ENCODE peak calls at places on chromosomes 16 and 17, in five cellular contexts. H is AG09309; V is activated CD8-positive, alpha-beta T cell treated with anti-CD3 and anti-CD28 coated beads for 36 hours; M is adrenal gland; F is HFF-Myc. Z is an unnamed sample.

GRCh38 chr17:27760069-27760885 is 40.1 kb downstream of the NOS2 start:
- DNase-seq in H (no peak), M (peak), V (peak), F (no peak), Z (peak)

GRCh38 chr17:58360664-58361063 is 8.7 kb upstream of the SUPT4H1 start:
- DNase-seq in H (no peak), V (no peak), M (no peak), F (no peak), Z (no peak)

GRCh38 chr16:71855937-71856662 is 10.3 kb downstream of the ATXN1L start:
- DNase-seq in H (no peak), V (peak), M (no peak), F (no peak), Z (no peak)

GRCh38 chr17:40718904-40719303 is 15.4 kb upstream of the KRT24 start:
- DNase-seq in M (no peak), F (no peak), V (no peak), H (no peak), Z (no peak)

GRCh38 chr17:31838641-31839225 is 20.3 kb downstream of the COPRS start:
- DNase-seq in H (no peak), F (no peak), M (no peak), V (no peak), Z (no peak)

GRCh38 chr17:66255112-66255511 is 25.9 kb upstream of the APOH start:
- DNase-seq in V (peak), H (no peak), M (peak), F (no peak), Z (peak)

GRCh38 chr17:68753985-68754769 is 153.0 kb upstream of the FAM20A start:
- DNase-seq in H (no peak), F (no peak), V (no peak), M (no peak), Z (no peak)

GRCh38 chr17:10743316-10744009 is 13.6 kb upstream of the TMEM220 start:
- DNase-seq in M (peak), V (no peak), F (no peak), H (peak), Z (peak)

GRCh38 chr16:66344533-66345145 is 21.9 kb upstream of the CDH5 start:
- DNase-seq in V (peak), F (no peak), H (no peak), M (no peak), Z (peak)

GRCh38 chr17:31754239-31754945 is 104.7 kb downstream of the COPRS start:
- DNase-seq in F (no peak), V (no peak), H (peak), M (no peak), Z (no peak)

GRCh38 chr16:85423631-85424030 is 189.5 kb upstream of the GSE1 start:
- DNase-seq in V (peak), F (no peak), M (no peak), H (no peak), Z (no peak)

GRCh38 chr17:65231662-65232335 is 94.6 kb downstream of the RGS9 start:
- DNase-seq in V (peak), M (peak), H (peak), F (peak), Z (peak)

GRCh38 chr17:21823643-21824042 is 131.3 kb downstream of the KCNJ18 start:
- DNase-seq in V (no peak), H (no peak), F (no peak), M (no peak), Z (no peak)

GRCh38 chr17:44907696-44908470 is 7.4 kb downstream of the GFAP start:
- DNase-seq in V (no peak), M (no peak), H (no peak), F (no peak), Z (no peak)

GRCh38 chr16:85463672-85464071 is 149.4 kb upstream of the GSE1 start:
- DNase-seq in M (no peak), V (no peak), F (no peak), H (no peak), Z (no peak)

GRCh38 chr17:5921919-5922318 is 148.3 kb upstream of the WSCD1 start:
- DNase-seq in H (no peak), M (no peak), F (no peak), V (no peak), Z (no peak)

GRCh38 chr17:19386276-19386863 is 620 bp downstream of the MFAP4 start:
- DNase-seq in V (no peak), H (peak), M (peak), F (no peak), Z (peak)

GRCh38 chr17:4516740-4517139 is 18.1 kb downstream of the SPNS2 start:
- DNase-seq in M (no peak), F (no peak), V (no peak), H (no peak), Z (no peak)

GRCh38 chr16:23615805-23616204 is 19.7 kb upstream of the NDUFAB1 start:
- DNase-seq in H (no peak), V (no peak), M (no peak), F (no peak), Z (no peak)

GRCh38 chr16:80704751-80705150 is 99.6 kb downstream of the CDYL2 start:
- DNase-seq in M (no peak), F (no peak), V (no peak), H (no peak), Z (no peak)

GRCh38 chr17:13346996-13347762 is 254.6 kb downstream of the HS3ST3A1 start:
- DNase-seq in V (peak), M (peak), H (peak), F (peak), Z (no peak)

GRCh38 chr17:80861892-80862291 is 129.7 kb upstream of the CHMP6 start:
- DNase-seq in F (no peak), V (peak), M (no peak), H (no peak), Z (no peak)

GRCh38 chr16:50202926-50203624 is 50.0 kb downstream of the TENT4B start:
- DNase-seq in M (peak), F (peak), H (peak), V (no peak), Z (peak)

GRCh38 chr16:25709182-25709581 is 17.4 kb downstream of the HS3ST4 start:
- DNase-seq in V (no peak), M (no peak), F (no peak), H (no peak), Z (no peak)

GRCh38 chr17:28955408-28955807 is 4.1 kb upstream of the PHF12 start:
- DNase-seq in V (no peak), F (no peak), M (no peak), H (no peak), Z (no peak)

GRCh38 chr17:77523562-77523961 is 382.8 kb downstream of the SEC14L1 start:
- DNase-seq in F (no peak), M (no peak), H (no peak), V (no peak), Z (no peak)

GRCh38 chr17:81082177-81083073 is 47.5 kb downstream of the BAIAP2 start:
- DNase-seq in H (no peak), M (no peak), F (no peak), V (no peak), Z (no peak)

GRCh38 chr16:57667069-57667525 is 1.0 kb upstream of the ADGRG3 start:
- DNase-seq in M (no peak), F (no peak), H (no peak), V (no peak), Z (no peak)

GRCh38 chr16:57668259-57668563 is at the start of gene ADGRG3:
- DNase-seq in F (no peak), M (no peak), V (no peak), H (no peak), Z (no peak)

GRCh38 chr16:57668630-57669475 is 747 bp downstream of the ADGRG3 start:
- DNase-seq in V (no peak), M (no peak), H (no peak), F (no peak), Z (no peak)

GRCh38 chr16:57666353-57667068 is 1.6 kb upstream of the ADGRG3 start:
- DNase-seq in V (no peak), M (no peak), F (no peak), H (no peak), Z (no peak)

GRCh38 chr16:57667526-57668258 is 414 bp upstream of the ADGRG3 start:
- DNase-seq in H (no peak), M (peak), V (no peak), F (no peak), Z (no peak)
- TF ChIP-seq CTCF in H (no peak), M (no peak), V (no peak), F (peak), Z (no peak)

DNA sequence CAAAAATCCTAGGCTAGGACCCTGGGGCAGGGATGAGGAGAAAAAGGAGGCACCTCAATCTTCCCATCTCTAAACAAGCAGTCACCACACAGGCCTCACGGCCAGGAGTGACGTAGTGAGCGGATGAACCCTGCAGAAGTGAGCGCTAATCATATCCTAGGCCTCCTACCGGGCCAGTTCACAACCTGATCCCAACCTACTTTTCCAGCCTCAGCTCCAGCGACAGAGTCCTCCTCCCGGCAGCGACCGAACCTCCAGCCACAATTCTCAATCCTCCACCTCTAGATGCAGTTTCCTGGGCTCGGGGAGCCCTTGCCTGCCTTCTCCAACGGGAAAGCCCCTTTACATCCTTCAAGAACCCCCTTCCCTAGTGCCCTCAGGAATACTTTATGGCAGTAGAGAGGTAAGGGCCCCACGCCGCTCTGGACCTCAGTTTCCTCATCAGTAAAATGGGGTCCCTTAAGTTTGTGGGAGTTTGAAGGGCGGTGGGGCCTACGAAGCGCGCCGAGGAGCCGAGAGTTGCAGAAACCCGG is 1.4 kb downstream of the ZNF668 start:
- DNase-seq in V (peak), M (no peak), H (no peak), F (no peak), Z (no peak)
- TF ChIP-seq CTCF in V (no peak), M (no peak), H (no peak), F (no peak), Z (no peak)

GRCh38 chr17:7330099-7331015 is 1.2 kb upstream of the NEURL4 start:
- DNase-seq in H (no peak), M (peak), V (peak), F (no peak), Z (no peak)

GRCh38 chr17:7328009-7328408 is 1.1 kb downstream of the NEURL4 start:
- DNase-seq in F (no peak), V (no peak), H (no peak), M (no peak), Z (no peak)

GRCh38 chr17:7329360-7330098 is 394 bp upstream of the NEURL4 start:
- DNase-seq in V (peak), M (peak), F (peak), H (peak), Z (peak)

GRCh38 chr17:7327501-7327900 is 1.6 kb downstream of the NEURL4 start:
- DNase-seq in F (no peak), H (no peak), M (no peak), V (no peak), Z (no peak)

DNA sequence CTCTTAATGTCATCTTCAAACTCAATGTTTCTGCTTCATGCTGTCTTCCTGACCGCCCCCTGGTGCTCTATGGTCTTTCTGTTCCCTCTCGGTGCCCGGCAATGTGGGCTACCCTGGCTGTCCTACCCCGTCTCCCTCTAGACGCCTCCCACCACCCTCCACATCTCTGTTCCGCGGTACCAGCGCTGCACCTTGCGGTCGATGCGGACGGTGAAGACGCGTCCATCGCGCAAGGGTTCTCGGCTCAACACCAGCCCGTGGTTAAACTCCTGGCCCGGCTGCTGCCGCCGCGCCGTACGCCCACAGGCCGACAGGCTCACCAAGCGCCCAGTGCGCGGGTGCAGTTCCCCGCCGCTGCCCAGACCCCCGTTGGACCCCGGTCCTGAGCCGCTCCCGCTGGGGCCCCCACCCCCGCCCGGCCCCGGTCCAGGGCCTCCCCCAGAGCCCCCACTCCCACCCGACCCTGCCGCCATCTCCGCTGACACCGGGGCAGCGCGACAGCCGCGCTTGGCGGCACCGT is at the start of gene NEURL4:
- DNase-seq in H (no peak), M (no peak), V (peak), F (no peak), Z (no peak)
- TF ChIP-seq CTCF in H (no peak), M (no peak), V (peak), F (peak), Z (no peak)

DNA sequence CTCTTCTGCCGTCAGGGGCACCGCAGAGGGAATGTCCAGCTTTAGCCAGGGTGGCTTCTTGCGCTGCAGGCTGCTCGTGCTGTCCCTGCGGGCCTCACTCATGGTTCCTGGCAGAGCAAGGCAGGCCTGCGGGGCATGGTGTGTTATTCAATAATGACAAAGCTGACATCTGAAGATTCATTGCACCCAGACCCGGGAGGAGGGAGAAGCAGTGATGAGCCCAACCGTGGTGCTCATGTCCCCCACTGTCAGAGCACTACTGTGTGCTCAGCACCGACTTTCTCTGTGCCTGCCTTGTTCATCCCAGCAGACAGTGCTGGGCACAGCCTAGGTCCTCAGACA is 7.5 kb downstream of the RHBDF1 start:
- DNase-seq in V (no peak), H (no peak), F (no peak), M (no peak), Z (no peak)
- TF ChIP-seq CTCF in V (no peak), H (no peak), F (no peak), M (no peak), Z (no peak)

GRCh38 chr16:22188267-22188594 is 17.8 kb upstream of the EEF2K start:
- DNase-seq in V (no peak), F (no peak), H (no peak), M (no peak), Z (no peak)

GRCh38 chr16:22188595-22189442 is 17.3 kb upstream of the EEF2K start:
- DNase-seq in V (peak), M (peak), F (peak), H (peak), Z (peak)

GRCh38 chr16:22183901-22184614 is 21.8 kb downstream of the SDR42E2 start:
- DNase-seq in H (no peak), M (no peak), V (peak), F (no peak), Z (no peak)

GRCh38 chr16:22184615-22184968 is 21.5 kb upstream of the EEF2K start:
- DNase-seq in F (no peak), M (no peak), V (no peak), H (no peak), Z (no peak)

DNA sequence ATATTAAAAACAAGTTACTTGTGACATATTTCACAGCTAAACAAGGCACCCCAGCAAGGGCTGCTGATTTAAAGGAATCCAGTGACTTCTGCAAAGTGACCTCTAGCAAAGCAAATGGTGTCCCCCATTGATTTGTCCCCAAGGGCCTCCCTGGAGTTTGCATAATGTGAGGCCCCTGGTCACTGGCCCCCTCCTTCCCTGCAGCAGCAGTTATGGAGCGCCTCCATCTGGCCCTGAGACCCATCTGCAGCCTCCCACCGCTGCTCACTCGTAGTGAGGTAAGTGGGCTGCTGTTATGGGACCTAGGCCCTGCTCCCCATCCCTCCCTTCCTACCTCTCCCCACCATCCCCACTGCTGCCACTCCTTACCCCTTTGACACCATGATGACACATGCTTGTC is 19.6 kb upstream of the EEF2K start:
- DNase-seq in M (no peak), V (peak), F (no peak), H (no peak), Z (no peak)
- TF ChIP-seq CTCF in M (no peak), V (peak), F (peak), H (peak), Z (no peak)

GRCh38 chr16:11946433-11946832 is 4.6 kb upstream of the NPIPB2 start:
- DNase-seq in F (no peak), V (no peak), M (no peak), H (peak), Z (no peak)

GRCh38 chr16:11948819-11949218 is 7.0 kb upstream of the NPIPB2 start:
- DNase-seq in F (no peak), H (no peak), V (no peak), M (no peak), Z (no peak)

DNA sequence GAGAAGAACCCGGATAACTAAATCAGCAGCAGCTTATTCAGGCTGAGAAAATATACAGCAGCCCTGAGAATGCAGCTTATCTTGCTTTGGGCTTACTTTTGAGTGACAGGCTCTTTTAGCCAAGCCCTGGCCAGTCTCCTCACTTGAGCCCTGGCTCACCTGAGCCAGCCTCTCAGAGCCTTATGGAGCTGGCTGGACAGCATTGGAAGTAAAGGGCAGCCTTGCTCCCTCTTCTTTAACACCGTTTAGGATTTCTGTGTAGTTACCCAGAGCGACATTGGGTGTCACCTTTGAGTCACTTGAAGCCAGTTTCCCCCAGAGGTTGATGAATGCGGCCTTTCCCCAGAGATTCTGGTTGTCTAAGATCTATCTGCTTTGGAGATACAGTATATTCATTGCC is 7.7 kb upstream of the NPIPB2 start:
- DNase-seq in V (peak), H (peak), F (no peak), M (peak), Z (no peak)
- TF ChIP-seq CTCF in V (peak), H (peak), F (peak), M (peak), Z (peak)

GRCh38 chr17:73340093-73340596 is 28.3 kb upstream of the CDC42EP4 start:
- DNase-seq in F (peak), M (peak), H (peak), V (peak), Z (peak)
- TF ChIP-seq CTCF in F (peak), M (peak), H (peak), V (no peak), Z (peak)

DNA sequence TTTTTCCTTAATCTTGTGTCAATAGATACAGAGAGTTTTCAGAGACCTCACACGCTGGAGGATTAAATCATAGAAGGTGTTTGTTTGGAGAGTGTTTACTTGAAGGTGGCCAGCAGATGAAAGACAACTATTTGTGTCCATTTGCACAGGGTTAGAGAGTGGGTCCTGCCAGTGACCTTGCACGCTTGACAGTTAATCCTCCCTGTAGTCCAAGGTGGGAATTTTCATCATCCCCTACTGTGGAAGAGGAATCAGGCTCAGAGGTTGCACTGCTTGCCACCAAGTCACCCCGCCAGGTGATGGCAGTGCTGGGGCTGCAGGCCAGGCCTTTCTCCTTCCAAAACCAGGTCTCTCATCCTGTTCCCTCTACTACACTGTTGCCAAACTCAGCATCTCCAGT is 12.3 kb downstream of the CDH1 start:
- DNase-seq in V (no peak), H (no peak), F (no peak), M (no peak), Z (no peak)
- TF ChIP-seq CTCF in V (peak), H (no peak), F (no peak), M (no peak), Z (no peak)

GRCh38 chr17:37676115-37676925 is 33.1 kb upstream of the DDX52 start:
- DNase-seq in V (no peak), F (no peak), M (no peak), H (peak), Z (no peak)
- TF ChIP-seq CTCF in V (no peak), F (no peak), M (no peak), H (no peak), Z (no peak)